ENCODE peak calls at places on chromosomes 6 and 20, in ten cellular contexts. H is activated CD4-positive, alpha-beta memory T cell treated with anti-CD3 and anti-CD28 coated beads, Interleukin-2, amount 10 ng/mL, durations not matched to agents 7 days and 5 days; W is effector CD4-positive, alpha-beta T cell; B is progenitor cell of endocrine pancreas; O is germinal center; V is nucleus accumbens; R is activated B cell treated with CpG ODN at 0.5 μM for 24 hours; Y is uterus; Z is KG1; L is activated T-helper 1 cell treated with anti-CD3 and anti-CD28 coated beads, Interleukin-2, amount 50 U/mL, for 16 hours. J is an unnamed sample.
A peak's percentile ranks its signal among the peaks of the same experiment; 100 is the strongest.

GRCh38 chr20:62513991-62514390 is 38.2 kb upstream of the GATA5 start:
- DNase-seq in H (no peak), W (no peak), B (no peak), O (no peak), V (no peak), R (no peak), Y (no peak), Z (no peak), L (no peak), J (no peak)

GRCh38 chr6:69732640-69733039 is 64.2 kb downstream of the LMBRD1 start:
- DNase-seq in H (no peak), W (no peak), B (no peak), O (no peak), V (no peak), R (no peak), Y (no peak), Z (peak; percentile 36), L (no peak), J (no peak)

GRCh38 chr6:34132082-34132357 is 13.9 kb downstream of the GRM4 start:
- DNase-seq in H (no peak), W (no peak), B (no peak), O (no peak), V (no peak), R (no peak), Y (no peak), Z (no peak), L (no peak), J (no peak)

GRCh38 chr6:35736293-35736894 is 438 bp upstream of the ARMC12 start:
- DNase-seq in H (peak; percentile 85), W (peak; percentile 81), B (peak; percentile 68), O (peak; percentile 83), V (peak; percentile 62), R (peak; percentile 67), Y (peak; percentile 84), Z (peak; percentile 71), L (peak; percentile 71), J (peak; percentile 78)

GRCh38 chr6:131792091-131792496 is 15.7 kb upstream of the ENPP1 start:
- DNase-seq in H (no peak), W (no peak), B (no peak), O (no peak), V (no peak), R (no peak), Y (no peak), Z (no peak), L (no peak), J (no peak)

GRCh38 chr20:33626190-33626589 is 35.9 kb upstream of the C20orf144 start:
- DNase-seq in H (no peak), W (no peak), B (no peak), O (no peak), V (no peak), R (no peak), Y (no peak), Z (no peak), L (no peak), J (no peak)

GRCh38 chr6:39360378-39360777 is 37.9 kb upstream of the KCNK16 start:
- DNase-seq in H (no peak), W (no peak), B (no peak), O (no peak), V (no peak), R (no peak), Y (no peak), Z (no peak), L (no peak), J (no peak)

GRCh38 chr6:34155471-34156300 is 9.8 kb upstream of the GRM4 start:
- DNase-seq in H (no peak), W (no peak), B (no peak), O (no peak), V (no peak), R (no peak), Y (peak; percentile 3), Z (no peak), L (no peak), J (no peak)

GRCh38 chr20:23928788-23929187 is 49.2 kb upstream of the CST5 start:
- DNase-seq in H (peak; percentile 47), W (peak; percentile 19), B (no peak), O (no peak), V (no peak), R (no peak), Y (no peak), Z (no peak), L (no peak), J (no peak)

GRCh38 chr6:44733868-44734267 is 346.4 kb downstream of the CDC5L start:
- DNase-seq in H (no peak), W (no peak), B (no peak), O (no peak), V (no peak), R (no peak), Y (peak; percentile 22), Z (no peak), L (no peak), J (no peak)

GRCh38 chr6:44481056-44481455 is 93.5 kb downstream of the CDC5L start:
- DNase-seq in H (no peak), W (no peak), B (no peak), O (no peak), V (no peak), R (no peak), Y (no peak), Z (no peak), L (no peak), J (no peak)

GRCh38 chr20:64113796-64114355 is 6.5 kb upstream of the NPBWR2 start:
- DNase-seq in H (no peak), W (no peak), B (no peak), O (no peak), V (no peak), R (no peak), Y (no peak), Z (no peak), L (no peak), J (no peak)

GRCh38 chr20:47503685-47504084 is 2.0 kb downstream of the NCOA3 start:
- DNase-seq in H (no peak), W (no peak), B (no peak), O (no peak), V (no peak), R (no peak), Y (no peak), Z (no peak), L (no peak), J (no peak)

GRCh38 chr6:151240861-151241642 is 1.3 kb downstream of the AKAP12 start:
- DNase-seq in H (no peak), W (no peak), B (peak; percentile 19), O (peak; percentile 33), V (peak; percentile 33), R (no peak), Y (peak; percentile 62), Z (no peak), L (no peak), J (no peak)

GRCh38 chr6:138540468-138540867 is 41.2 kb upstream of the NHSL1 start:
- DNase-seq in H (no peak), W (no peak), B (no peak), O (no peak), V (no peak), R (no peak), Y (no peak), Z (no peak), L (no peak), J (no peak)

GRCh38 chr20:23159256-23159922 is 73.3 kb upstream of the CD93 start:
- DNase-seq in H (peak; percentile 15), W (no peak), B (no peak), O (no peak), V (no peak), R (no peak), Y (no peak), Z (no peak), L (no peak), J (no peak)

GRCh38 chr6:32113386-32114352 is 4.5 kb upstream of the TNXB start:
- DNase-seq in H (no peak), W (no peak), B (no peak), O (no peak), V (peak; percentile 20), R (no peak), Y (peak; percentile 98), Z (no peak), L (no peak), J (no peak)

GRCh38 chr6:18585032-18585573 is 198.0 kb downstream of the RNF144B start:
- DNase-seq in H (no peak), W (no peak), B (no peak), O (no peak), V (no peak), R (no peak), Y (no peak), Z (no peak), L (no peak), J (no peak)

GRCh38 chr6:105799051-105799450 is 287.1 kb upstream of the PRDM1 start:
- DNase-seq in H (no peak), W (no peak), B (no peak), O (no peak), V (no peak), R (no peak), Y (no peak), Z (no peak), L (no peak), J (no peak)

GRCh38 chr6:46407785-46408530 is 83.3 kb downstream of the RCAN2 start:
- DNase-seq in H (no peak), W (no peak), B (no peak), O (no peak), V (peak; percentile 9), R (no peak), Y (no peak), Z (no peak), L (no peak), J (no peak)

GRCh38 chr6:20800229-20800628 is 266.0 kb downstream of the CDKAL1 start:
- DNase-seq in H (no peak), W (no peak), B (no peak), O (no peak), V (no peak), R (no peak), Y (no peak), Z (no peak), L (no peak), J (no peak)

GRCh38 chr6:45532626-45533258 is 155.0 kb upstream of the SUPT3H start:
- DNase-seq in H (no peak), W (no peak), B (no peak), O (no peak), V (no peak), R (no peak), Y (no peak), Z (no peak), L (no peak), J (no peak)

GRCh38 chr6:109794201-109794926 is 103.3 kb downstream of the FIG4 start:
- DNase-seq in H (no peak), W (no peak), B (no peak), O (no peak), V (no peak), R (no peak), Y (no peak), Z (no peak), L (no peak), J (no peak)

GRCh38 chr6:108999428-108999827 is 95.2 kb downstream of the SESN1 start:
- DNase-seq in H (no peak), W (no peak), B (no peak), O (no peak), V (no peak), R (no peak), Y (no peak), Z (no peak), L (no peak), J (no peak)

GRCh38 chr20:9028419-9028818 is 40.5 kb upstream of the PLCB4 start:
- DNase-seq in H (no peak), W (no peak), B (no peak), O (no peak), V (no peak), R (no peak), Y (no peak), Z (no peak), L (no peak), J (no peak)

GRCh38 chr6:99446076-99446475 is 21.0 kb upstream of the PNISR start:
- DNase-seq in H (no peak), W (no peak), B (no peak), O (no peak), V (no peak), R (no peak), Y (no peak), Z (no peak), L (no peak), J (no peak)

GRCh38 chr20:13915244-13915643 is 75.2 kb downstream of the SEL1L2 start:
- DNase-seq in H (no peak), W (no peak), B (no peak), O (no peak), V (no peak), R (no peak), Y (no peak), Z (no peak), L (no peak), J (no peak)

GRCh38 chr6:97059473-97059872 is 134.9 kb downstream of the KLHL32 start:
- DNase-seq in H (no peak), W (no peak), B (no peak), O (peak; percentile 44), V (no peak), R (no peak), Y (no peak), Z (no peak), L (no peak), J (no peak)